ENCODE peak calls at places on chromosomes 12 and 14, in four cellular contexts. J is immature natural killer cell, U is HS-27A, M is T-helper 2 cell. E is an unnamed sample.

GRCh38 chr14:101231828-101232227 is 328.3 kb upstream of the RTL1 start:
- DNase-seq in J (no peak), U (no peak), M (no peak), E (no peak)

GRCh38 chr12:74984631-74985030 is 225.0 kb downstream of the KCNC2 start:
- DNase-seq in J (no peak), U (no peak), M (no peak), E (no peak)

GRCh38 chr12:72338437-72338836 is 66.3 kb downstream of the TRHDE start:
- DNase-seq in J (no peak), U (no peak), M (no peak), E (no peak)

GRCh38 chr12:34291426-34291901 is 269.2 kb downstream of the ALG10 start:
- DNase-seq in J (no peak), U (no peak), M (no peak), E (no peak)

GRCh38 chr14:89237923-89238529 is 179.0 kb downstream of the FOXN3 start:
- DNase-seq in J (no peak), U (no peak), M (no peak), E (no peak)

GRCh38 chr14:87935081-87935828 is 57.7 kb downstream of the GALC start:
- DNase-seq in J (no peak), U (no peak), M (no peak), E (no peak)

GRCh38 chr14:103125098-103126070 is 2.1 kb downstream of the TNFAIP2 start:
- DNase-seq in J (no peak), U (no peak), M (no peak), E (no peak)

GRCh38 chr12:109461049-109461845 is 15.9 kb downstream of the KCTD10 start:
- DNase-seq in J (peak; percentile 56), U (no peak), M (no peak), E (no peak)

GRCh38 chr12:8677362-8677761 is 14.7 kb upstream of the MFAP5 start:
- DNase-seq in J (no peak), U (no peak), M (no peak), E (no peak)

GRCh38 chr12:67344979-67345710 is 76.0 kb downstream of the CAND1 start:
- DNase-seq in J (no peak), U (no peak), M (no peak), E (no peak)

GRCh38 chr12:23964812-23965211 is 15.3 kb upstream of the SOX5 start:
- DNase-seq in J (no peak), U (no peak), M (no peak), E (no peak)

GRCh38 chr14:49868720-49869114 is 16.1 kb upstream of the NEMF start:
- DNase-seq in J (no peak), U (no peak), M (no peak), E (no peak)

GRCh38 chr12:3557136-3557697 is 66.2 kb downstream of the PRMT8 start:
- DNase-seq in J (no peak), U (no peak), M (no peak), E (no peak)

GRCh38 chr14:35879654-35880249 is 53.6 kb downstream of the BRMS1L start:
- DNase-seq in J (no peak), U (peak; percentile 8), M (no peak), E (no peak)

GRCh38 chr12:97639702-97640101 is 177.1 kb downstream of the RMST start:
- DNase-seq in J (no peak), U (no peak), M (no peak), E (no peak)

GRCh38 chr12:32159925-32160324 is 53.3 kb downstream of the BICD1 start:
- DNase-seq in J (peak; percentile 14), U (no peak), M (no peak), E (peak; percentile 48)

GRCh38 chr12:100793182-100793581 is 1.4 kb upstream of the ANO4 start:
- DNase-seq in J (no peak), U (no peak), M (no peak), E (no peak)

GRCh38 chr14:81137316-81137715 is 83.4 kb downstream of the GTF2A1 start:
- DNase-seq in J (no peak), U (peak; percentile 36), M (no peak), E (peak; percentile 43)

GRCh38 chr12:121668750-121669524 is 517 bp downstream of the MORN3 start:
- DNase-seq in J (peak; percentile 49), U (no peak), M (peak; percentile 53), E (no peak)

GRCh38 chr12:21697829-21698630 is 40.4 kb upstream of the LDHB start:
- DNase-seq in J (no peak), U (peak; percentile 42), M (no peak), E (no peak)

GRCh38 chr14:50335989-50336391 is 23.9 kb downstream of the DMAC2L start:
- DNase-seq in J (no peak), U (no peak), M (no peak), E (no peak)

E was measured in retinal pigment epithelial cell.